ENCODE peak calls at places on chromosomes 4 and X, in four cellular contexts. Z is K562, S is HepG2, A is GM12878. E is an unnamed sample.

GRCh38 chr4:118683513-118683912 is 1.7 kb upstream of the METTL14 start:
- DNase-seq in A (no peak), S (peak; percentile 49), Z (peak; percentile 27), E (peak; percentile 57)

GRCh38 chr4:136737066-136737465 is 795.2 kb downstream of the PCDH18 start:
- DNase-seq in A (no peak), Z (no peak), S (no peak), E (no peak)

GRCh38 chrX:42247241-42247640 is 323.9 kb upstream of the CASK start:
- DNase-seq in Z (no peak), A (no peak), S (no peak), E (no peak)

GRCh38 chr4:169239236-169239905 is 31.4 kb downstream of the SH3RF1 start:
- DNase-seq in Z (no peak), S (no peak), A (no peak), E (no peak)

GRCh38 chrX:39850630-39851152 is 247.1 kb downstream of the BCOR start:
- DNase-seq in A (no peak), Z (peak; percentile 90), S (no peak), E (no peak)

GRCh38 chr4:24736066-24736465 is 59.3 kb upstream of the SOD3 start:
- DNase-seq in Z (no peak), A (no peak), S (no peak), E (peak; percentile 69)

GRCh38 chr4:20395160-20395773 is 143.6 kb downstream of the SLIT2 start:
- DNase-seq in A (no peak), S (peak; percentile 32), Z (peak; percentile 10), E (peak; percentile 88)

GRCh38 chr4:55169352-55169959 is 44.1 kb upstream of the KDR start:
- DNase-seq in S (peak; percentile 18), A (no peak), Z (no peak), E (peak; percentile 59)

GRCh38 chr4:119498520-119498919 is 130.1 kb downstream of the PDE5A start:
- DNase-seq in S (peak; percentile 38), Z (no peak), A (no peak), E (no peak)

GRCh38 chr4:148477276-148477675 is 35.1 kb upstream of the NR3C2 start:
- DNase-seq in S (no peak), Z (no peak), A (no peak), E (peak; percentile 29)

GRCh38 chrX:37060999-37061398 is 52.8 kb downstream of the FAM47C start:
- DNase-seq in S (peak; percentile 6), Z (peak; percentile 5), A (no peak), E (peak; percentile 52)

GRCh38 chrX:10414106-10414824 is 206.1 kb downstream of the MID1 start:
- DNase-seq in Z (no peak), S (no peak), A (no peak), E (no peak)

GRCh38 chr4:77959566-77960338 is 97.1 kb downstream of the MRPL1 start:
- DNase-seq in S (peak; percentile 63), Z (peak; percentile 34), A (peak; percentile 12), E (peak; percentile 82)

GRCh38 chr4:153809307-153809706 is 20.4 kb upstream of the SFRP2 start:
- DNase-seq in Z (no peak), S (no peak), A (peak; percentile 17), E (no peak)

GRCh38 chr4:128658214-128658621 is 151.3 kb upstream of the JADE1 start:
- DNase-seq in Z (no peak), A (peak; percentile 11), S (no peak), E (no peak)

GRCh38 chr4:68476191-68476590 is 28.9 kb downstream of the TMPRSS11E start:
- DNase-seq in S (no peak), Z (no peak), A (no peak), E (no peak)

GRCh38 chr4:151325320-151326246 is at the start of gene SH3D19:
- DNase-seq in Z (no peak), A (no peak), S (peak; percentile 99), E (peak; percentile 69)

GRCh38 chr4:168717852-168718251 is 221.0 kb downstream of the PALLD start:
- DNase-seq in A (no peak), S (no peak), Z (no peak), E (no peak)

GRCh38 chrX:154775611-154776349 is 13.1 kb downstream of the DKC1 start:
- DNase-seq in A (no peak), Z (peak; percentile 29), S (no peak), E (no peak)

GRCh38 chrX:40772290-40772689 is 36.9 kb upstream of the MED14 start:
- DNase-seq in A (no peak), S (no peak), Z (no peak), E (no peak)

GRCh38 chr4:70948665-70949284 is 44.7 kb upstream of the DCK start:
- DNase-seq in A (no peak), Z (no peak), S (no peak), E (no peak)

GRCh38 chr4:64781737-64782326 is 372.6 kb upstream of the TECRL start:
- DNase-seq in Z (no peak), A (no peak), S (peak; percentile 16), E (peak; percentile 49)

GRCh38 chr4:183354213-183354612 is 32.0 kb upstream of the CLDN24 start:
- DNase-seq in A (no peak), S (peak; percentile 25), Z (no peak), E (no peak)

GRCh38 chr4:44132526-44132925 is 316.1 kb downstream of the KCTD8 start:
- DNase-seq in Z (no peak), S (no peak), A (no peak), E (no peak)

GRCh38 chr4:140943887-140944515 is 187.8 kb upstream of the TBC1D9 start:
- DNase-seq in S (no peak), A (no peak), Z (no peak), E (no peak)

GRCh38 chrX:136879001-136879667 is 1.4 kb downstream of the RBMX start:
- DNase-seq in S (no peak), A (no peak), Z (no peak), E (no peak)

GRCh38 chrX:63918611-63919010 is 133.6 kb upstream of the ARHGEF9 start:
- DNase-seq in Z (no peak), S (no peak), A (no peak), E (peak; percentile 54)

GRCh38 chr4:24989327-24989726 is 41.4 kb downstream of the LGI2 start:
- DNase-seq in Z (no peak), S (no peak), A (no peak), E (no peak)

DNA sequence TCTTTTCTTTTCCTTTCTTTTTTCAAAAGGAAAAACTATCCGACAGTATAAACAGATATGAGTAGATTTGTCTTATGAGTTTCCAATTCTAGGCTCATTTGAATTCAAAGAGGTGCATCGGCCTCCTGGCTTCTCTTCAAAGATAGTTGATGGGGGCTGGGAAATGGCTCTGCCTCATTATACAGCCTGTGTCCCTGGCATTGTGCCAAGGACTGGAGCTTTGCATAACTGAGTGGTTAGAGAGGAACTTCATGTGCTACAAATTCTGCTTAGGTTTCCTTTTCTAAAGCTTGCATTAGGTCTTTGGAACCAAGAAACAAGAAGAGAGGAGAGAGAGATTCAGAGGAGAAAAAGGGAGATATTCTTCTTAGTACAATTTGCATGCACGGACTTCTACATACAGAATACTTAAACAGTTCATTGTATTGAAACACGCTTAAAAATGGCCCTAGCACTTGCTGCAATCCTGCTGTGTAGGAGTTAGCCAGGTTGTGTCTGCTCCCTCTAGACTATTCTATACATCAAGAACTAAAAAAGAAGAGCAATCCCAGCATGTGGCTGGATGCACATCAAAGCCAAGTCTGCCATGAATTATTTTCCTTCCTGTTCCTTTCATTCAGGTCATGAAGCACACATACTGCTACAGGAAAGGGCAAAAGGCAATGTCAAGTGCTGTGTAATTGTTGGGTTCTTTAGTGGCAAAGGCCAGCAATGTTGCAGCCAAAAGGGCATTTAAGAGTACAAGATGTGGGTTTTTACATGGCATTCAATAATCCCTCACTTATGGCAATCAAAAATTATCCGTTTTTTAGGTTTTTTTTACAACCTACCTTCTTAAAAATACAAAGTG is 70.9 kb downstream of the INTS12 start:
- DNase-seq in S (peak; percentile 4), A (peak; percentile 45), Z (no peak), E (no peak)
- TF ChIP-seq CREB1 in S (no peak), A (no peak), Z (no peak), E (no peak)

DNA sequence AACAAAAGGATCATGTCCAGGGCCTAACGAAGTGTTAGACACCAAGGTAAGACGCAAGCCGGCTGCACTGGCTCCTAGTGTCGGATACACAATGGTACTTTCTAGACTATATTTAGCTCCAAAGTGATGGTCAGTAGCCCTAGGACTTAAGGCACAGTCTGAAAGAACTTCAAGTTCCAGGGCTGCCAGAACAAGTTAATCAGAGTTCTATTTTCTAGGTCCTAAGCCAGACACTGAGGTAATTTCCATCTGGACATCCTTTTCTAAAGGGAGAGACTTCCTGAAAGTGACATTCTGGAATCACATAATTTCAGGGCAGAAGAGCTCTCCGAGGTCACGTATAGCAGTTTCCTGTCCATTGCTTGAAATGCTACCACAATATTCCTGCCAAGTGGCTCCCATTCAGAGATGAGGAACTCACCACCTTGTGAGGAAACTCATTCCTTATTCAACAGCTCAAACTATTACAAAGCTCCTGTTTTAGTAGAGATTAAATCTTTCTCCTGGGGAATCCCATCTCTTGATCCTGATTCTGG is 118.0 kb downstream of the COL25A1 start:
- DNase-seq in Z (no peak), S (no peak), A (no peak), E (no peak)
- TF ChIP-seq POLR2AphosphoS5 in Z (no peak), S (no peak), A (no peak), E (no peak)

DNA sequence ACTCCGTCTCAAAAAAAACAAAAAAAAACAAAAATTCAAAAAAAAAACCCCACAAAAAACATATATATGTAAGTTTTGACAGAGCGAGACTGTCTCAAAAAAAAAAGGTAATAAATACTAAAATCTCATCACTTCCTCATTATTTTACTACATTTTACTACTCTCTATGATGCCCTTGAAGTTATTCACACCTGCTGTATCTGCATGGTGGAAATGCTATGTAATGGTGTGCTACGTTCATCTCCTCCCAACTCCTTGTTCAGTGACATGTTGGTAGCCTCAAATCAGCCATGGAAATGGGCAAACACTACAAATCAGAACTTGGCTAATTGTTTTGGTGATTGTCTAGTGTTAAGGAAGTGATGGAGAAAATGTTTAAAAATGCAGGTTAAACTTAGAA is 11.8 kb downstream of the RPS4X start:
- DNase-seq in A (no peak), Z (no peak), S (no peak), E (no peak)
- TF ChIP-seq REST in A (no peak), Z (no peak), S (no peak), E (no peak)

GRCh38 chr4:88981571-88981970 is 75.4 kb downstream of the FAM13A start:
- DNase-seq in A (no peak), Z (no peak), S (no peak), E (no peak)
- TF ChIP-seq CREB1 in A (no peak), Z (no peak), S (no peak), E (no peak)

GRCh38 chr4:86927843-86928395 is 6.9 kb upstream of the AFF1 start:
- DNase-seq in Z (no peak), S (peak; percentile 87), A (no peak), E (no peak)
- TF ChIP-seq POLR2AphosphoS5 in Z (no peak), S (no peak), A (no peak), E (no peak)

DNA sequence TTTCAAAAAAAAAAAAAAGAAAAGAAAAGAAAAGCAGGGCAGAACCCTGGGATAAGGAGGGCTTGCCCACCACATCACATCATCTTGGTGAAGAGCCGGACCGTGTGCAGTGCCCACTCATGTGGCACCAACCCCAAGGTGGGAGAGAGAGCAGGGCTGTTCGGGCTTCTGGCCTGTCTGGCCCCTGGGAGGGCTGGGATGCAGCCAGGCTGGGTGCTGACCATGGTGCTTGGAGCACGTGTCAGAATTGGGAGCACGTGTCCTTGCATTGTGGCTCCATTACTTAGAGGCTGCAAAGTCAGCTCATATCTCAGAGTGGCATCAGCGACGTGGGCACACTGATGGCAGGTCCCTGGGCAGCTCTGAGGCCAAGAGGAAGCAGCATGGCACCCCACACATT is 100.9 kb upstream of the AFAP1 start:
- DNase-seq in S (no peak), A (no peak), Z (no peak), E (no peak)
- TF ChIP-seq REST in S (peak; percentile 46), A (peak; percentile 25), Z (no peak), E (peak; percentile 64)